ENCODE peak calls at places on chromosome 5, in five cellular contexts. K is endothelial cell, D is NCI-H1436 treated with DMSO at 0.1 percent for 48 hours, H is NCI-H748 treated with DMSO at 0.1 percent for 48 hours, Y is endodermal cell. J is an unnamed sample.
A peak's percentile ranks its signal among the peaks of the same experiment; 100 is the strongest.

GRCh38 chr5:43174586-43174985 is 17.4 kb upstream of the NIM1K start:
- DNase-seq in K (no peak), Y (no peak), H (no peak), D (no peak), J (no peak)

GRCh38 chr5:36457511-36458260 is 148.7 kb upstream of the SLC1A3 start:
- DNase-seq in K (no peak), H (no peak), D (no peak), Y (no peak), J (peak; percentile 48)

GRCh38 chr5:171251519-171251918 is 57.5 kb upstream of the TLX3 start:
- DNase-seq in H (no peak), D (no peak), Y (no peak), K (no peak), J (no peak)

GRCh38 chr5:132873119-132873929 is at the start of gene LEAP2:
- DNase-seq in D (no peak), K (no peak), H (no peak), Y (no peak), J (no peak)

GRCh38 chr5:85334-85995 is 6.5 kb upstream of the PLEKHG4B start:
- DNase-seq in H (no peak), D (no peak), Y (peak; percentile 36), K (no peak), J (peak; percentile 97)

GRCh38 chr5:1752881-1753280 is 46.8 kb downstream of the MRPL36 start:
- DNase-seq in K (no peak), H (no peak), D (no peak), Y (peak; percentile 26), J (no peak)

GRCh38 chr5:148107608-148108007 is 43.8 kb downstream of the SPINK5 start:
- DNase-seq in D (no peak), Y (no peak), H (no peak), K (no peak), J (peak; percentile 69)

GRCh38 chr5:132489871-132490483 is 596 bp downstream of the IRF1 start:
- DNase-seq in H (no peak), K (no peak), Y (peak; percentile 75), D (no peak), J (peak; percentile 67)

GRCh38 chr5:44389410-44389879 is at the start of gene FGF10:
- DNase-seq in D (no peak), Y (peak; percentile 89), H (peak; percentile 68), K (peak; percentile 51), J (no peak)

GRCh38 chr5:155082401-155082800 is 68.8 kb downstream of the KIF4B start:
- DNase-seq in Y (no peak), K (no peak), H (no peak), D (no peak), J (no peak)

GRCh38 chr5:74272019-74272775 is 368.3 kb downstream of the ENC1 start:
- DNase-seq in K (no peak), D (no peak), Y (peak; percentile 54), H (no peak), J (peak; percentile 79)

GRCh38 chr5:115589043-115589442 is 13.2 kb downstream of the TICAM2 start:
- DNase-seq in H (no peak), D (no peak), K (no peak), Y (no peak), J (no peak)

J was measured in T47D.